ENCODE peak calls at places on chromosome 22, in five cellular contexts. L is cardiac fibroblast, B is BJ, X is fibroblast of pulmonary artery, G is psoas muscle. Q is an unnamed sample.

GRCh38 chr22:34105461-34106062 is 185.3 kb upstream of the LARGE1 start:
- DNase-seq in G (peak), X (no peak), L (peak), B (no peak), Q (no peak)

GRCh38 chr22:24089951-24090350 is 78.8 kb downstream of the CABIN1 start:
- DNase-seq in X (no peak), L (no peak), B (no peak), G (no peak), Q (no peak)

GRCh38 chr22:23832226-23833016 is 6.4 kb downstream of the DERL3 start:
- DNase-seq in B (no peak), L (no peak), X (no peak), G (peak), Q (no peak)

GRCh38 chr22:31346733-31347250 is 646 bp upstream of the PATZ1 start:
- DNase-seq in L (peak), G (peak), B (no peak), X (peak), Q (no peak)

GRCh38 chr22:35506259-35506570 is 34.4 kb upstream of the RASD2 start:
- DNase-seq in G (no peak), B (no peak), X (no peak), L (no peak), Q (peak)

GRCh38 chr22:24134090-24134846 is 47.0 kb upstream of the SUSD2 start:
- DNase-seq in L (no peak), X (no peak), B (no peak), G (no peak), Q (no peak)

GRCh38 chr22:33051960-33052839 is 6.0 kb downstream of the SYN3 start:
- DNase-seq in B (no peak), X (peak), L (no peak), G (no peak), Q (no peak)

GRCh38 chr22:38849816-38850215 is 6.0 kb upstream of the NPTXR start:
- DNase-seq in B (no peak), L (no peak), X (no peak), G (no peak), Q (no peak)

GRCh38 chr22:27879923-27880322 is 39.1 kb downstream of the PITPNB start:
- DNase-seq in X (peak), B (no peak), L (peak), G (no peak), Q (no peak)

GRCh38 chr22:47013861-47014635 is 251.6 kb downstream of the TBC1D22A start:
- DNase-seq in L (no peak), G (no peak), B (no peak), X (no peak), Q (no peak)

GRCh38 chr22:34950480-34950879 is 115.5 kb upstream of the ISX start:
- DNase-seq in G (no peak), L (no peak), B (no peak), X (no peak), Q (no peak)

GRCh38 chr22:37569009-37569920 is 9.0 kb downstream of the CDC42EP1 start:
- DNase-seq in X (no peak), G (peak), L (no peak), B (no peak), Q (no peak)

GRCh38 chr22:24054356-24054755 is 43.3 kb downstream of the CABIN1 start:
- DNase-seq in X (no peak), G (no peak), B (no peak), L (no peak), Q (no peak)

GRCh38 chr22:31595271-31595670 is 66.7 kb downstream of the PISD start:
- DNase-seq in G (no peak), L (no peak), B (no peak), X (no peak), Q (no peak)

GRCh38 chr22:19289475-19290161 is 1.9 kb downstream of the CLTCL1 start:
- DNase-seq in G (no peak), X (peak), B (no peak), L (peak), Q (no peak)

GRCh38 chr22:46769706-46770105 is 7.3 kb downstream of the TBC1D22A start:
- DNase-seq in X (no peak), G (no peak), B (no peak), L (no peak), Q (no peak)

GRCh38 chr22:30705710-30706651 is 11.3 kb downstream of the OSBP2 start:
- DNase-seq in X (no peak), B (peak), L (peak), G (no peak), Q (peak)

GRCh38 chr22:37739000-37739399 is 42.2 kb downstream of the TRIOBP start:
- DNase-seq in L (peak), B (no peak), X (peak), G (peak), Q (no peak)

GRCh38 chr22:47372596-47373385 is 610.3 kb downstream of the TBC1D22A start:
- DNase-seq in B (no peak), L (no peak), G (no peak), X (no peak), Q (no peak)

GRCh38 chr22:32619614-32620426 is 145.2 kb downstream of the FBXO7 start:
- DNase-seq in B (no peak), X (peak), L (peak), G (peak), Q (no peak)

GRCh38 chr22:22813126-22814075 is 74.2 kb upstream of the IGLL5 start:
- DNase-seq in B (no peak), L (no peak), G (no peak), X (no peak), Q (no peak)

GRCh38 chr22:46461566-46462180 is 75.7 kb downstream of the CELSR1 start:
- DNase-seq in L (no peak), B (no peak), G (no peak), X (no peak), Q (no peak)

GRCh38 chr22:27918351-27919221 is 470 bp downstream of the PITPNB start:
- DNase-seq in G (peak), X (peak), L (peak), B (no peak), Q (no peak)

GRCh38 chr22:25722223-25723015 is 19.6 kb upstream of the MYO18B start:
- DNase-seq in X (no peak), B (no peak), G (no peak), L (no peak), Q (no peak)

GRCh38 chr22:23220485-23221350 is 40.4 kb downstream of the BCR start:
- DNase-seq in G (no peak), X (peak), L (peak), B (no peak), Q (no peak)

GRCh38 chr22:45199723-45200122 is 36.0 kb downstream of the NUP50 start:
- DNase-seq in X (no peak), G (peak), L (no peak), B (no peak), Q (no peak)

GRCh38 chr22:47204002-47204979 is 441.8 kb downstream of the TBC1D22A start:
- DNase-seq in B (no peak), X (no peak), G (peak), L (peak), Q (no peak)

GRCh38 chr22:26713823-26714449 is 56.5 kb downstream of the MIAT start:
- DNase-seq in L (peak), X (peak), G (no peak), B (no peak), Q (no peak)

GRCh38 chr22:47012589-47013365 is 250.3 kb downstream of the TBC1D22A start:
- DNase-seq in L (peak), X (no peak), G (no peak), B (peak), Q (no peak)

GRCh38 chr22:39309364-39309861 is 10.0 kb downstream of the RPL3 start:
- DNase-seq in B (no peak), G (no peak), L (no peak), X (no peak), Q (no peak)

GRCh38 chr22:30287626-30288413 is 1.5 kb downstream of the CASTOR1 start:
- DNase-seq in B (peak), G (peak), L (peak), X (peak), Q (no peak)

GRCh38 chr22:39173787-39174497 is 21.5 kb upstream of the CBX7 start:
- DNase-seq in B (no peak), L (no peak), X (no peak), G (no peak), Q (no peak)

GRCh38 chr22:21041937-21042336 is 3.8 kb upstream of the LRRC74B start:
- DNase-seq in X (peak), L (peak), B (no peak), G (peak), Q (no peak)

GRCh38 chr22:18968011-18968749 is 32.1 kb upstream of the PRODH start:
- DNase-seq in G (peak), X (peak), L (peak), B (no peak), Q (no peak)

GRCh38 chr22:19942886-19943664 is 1.5 kb upstream of the TXNRD2 start:
- DNase-seq in B (peak), G (no peak), L (peak), X (peak), Q (peak)

GRCh38 chr22:26845016-26845728 is 187.8 kb downstream of the MIAT start:
- DNase-seq in X (peak), L (peak), B (no peak), G (no peak), Q (no peak)

GRCh38 chr22:33108037-33108436 is 49.9 kb upstream of the SYN3 start:
- DNase-seq in B (no peak), X (no peak), L (no peak), G (no peak), Q (no peak)

GRCh38 chr22:42866100-42866499 is 9.0 kb upstream of the ARFGAP3 start:
- DNase-seq in L (no peak), G (no peak), B (no peak), X (no peak), Q (no peak)
- H3K4me3 ChIP-seq in L (no peak), G (no peak), B (no peak), X (no peak), Q (no peak)

GRCh38 chr22:43289976-43290663 is 53.1 kb downstream of the SCUBE1 start:
- DNase-seq in X (peak), G (peak), L (peak), B (no peak), Q (no peak)
- TF ChIP-seq CTCF in X (no peak), G (no peak), L (no peak), B (no peak), Q (no peak)

DNA sequence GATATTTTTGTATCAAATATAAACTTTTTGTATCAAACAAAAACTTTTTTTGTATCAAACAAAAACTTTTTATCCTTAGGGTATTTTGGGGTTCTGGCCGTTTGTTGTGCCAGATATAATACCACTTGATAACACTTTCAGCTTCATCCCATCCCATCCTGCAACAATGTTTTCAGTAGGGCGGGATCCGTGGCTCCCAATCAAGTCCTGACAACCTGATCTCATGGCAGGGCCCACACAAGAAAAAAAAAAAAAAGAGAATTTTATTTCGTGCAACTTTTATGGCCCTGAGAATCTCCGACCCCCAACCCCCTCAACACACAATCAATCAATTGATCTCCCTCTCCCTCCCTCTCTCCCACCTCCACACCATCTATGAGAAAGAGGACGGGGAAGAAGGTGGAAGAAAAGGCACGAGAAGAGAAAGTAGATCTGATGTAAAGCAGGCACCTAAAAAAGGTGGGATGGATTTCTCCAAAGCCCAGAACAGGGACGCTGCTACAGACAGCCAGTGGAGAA is 4749.6 kb upstream of the OR11H1 start:
- DNase-seq in L (no peak), X (no peak), B (no peak), G (no peak), Q (no peak)
- H3K4me3 ChIP-seq in L (no peak), X (no peak), B (no peak), G (no peak), Q (no peak)

GRCh38 chr22:41672780-41673509 is 15.7 kb downstream of the SNU13 start:
- DNase-seq in B (no peak), X (no peak), L (peak), G (no peak), Q (no peak)
- TF ChIP-seq CTCF in B (peak), X (peak), L (peak), G (no peak), Q (peak)

DNA sequence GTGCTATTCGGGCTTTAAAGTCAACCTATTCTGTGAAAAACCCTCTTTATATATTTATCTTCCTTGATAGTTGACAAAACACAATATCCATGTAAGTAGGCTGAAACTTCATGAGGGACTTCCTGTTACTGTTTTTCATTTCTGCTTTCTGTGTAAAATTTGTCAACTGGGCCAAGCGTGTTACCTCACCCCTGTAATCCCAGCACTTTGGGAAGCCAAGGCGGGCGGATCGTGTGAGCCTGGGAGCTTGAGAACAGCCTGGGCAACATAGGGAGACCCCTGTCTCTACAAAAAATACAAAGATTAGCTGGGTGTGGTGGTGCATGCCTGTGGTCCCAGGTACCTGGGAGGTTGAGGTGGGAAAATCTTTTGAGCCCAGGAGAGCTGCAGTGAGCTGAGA is 66.5 kb upstream of the SLC25A18 start:
- DNase-seq in B (no peak), G (no peak), X (no peak), L (no peak), Q (no peak)
- H3K4me3 ChIP-seq in B (no peak), G (no peak), X (no peak), L (no peak), Q (no peak)

GRCh38 chr22:44067033-44067432 is 42.9 kb downstream of the PARVB start:
- DNase-seq in L (no peak), X (no peak), G (no peak), B (no peak), Q (no peak)
- TF ChIP-seq CTCF in L (no peak), X (no peak), G (no peak), B (no peak), Q (no peak)

GRCh38 chr22:36507518-36508010 is 724 bp upstream of the FOXRED2 start:
- DNase-seq in G (no peak), X (no peak), B (no peak), L (no peak), Q (no peak)
- H3K4me3 ChIP-seq in G (peak), X (no peak), B (no peak), L (peak), Q (no peak)

DNA sequence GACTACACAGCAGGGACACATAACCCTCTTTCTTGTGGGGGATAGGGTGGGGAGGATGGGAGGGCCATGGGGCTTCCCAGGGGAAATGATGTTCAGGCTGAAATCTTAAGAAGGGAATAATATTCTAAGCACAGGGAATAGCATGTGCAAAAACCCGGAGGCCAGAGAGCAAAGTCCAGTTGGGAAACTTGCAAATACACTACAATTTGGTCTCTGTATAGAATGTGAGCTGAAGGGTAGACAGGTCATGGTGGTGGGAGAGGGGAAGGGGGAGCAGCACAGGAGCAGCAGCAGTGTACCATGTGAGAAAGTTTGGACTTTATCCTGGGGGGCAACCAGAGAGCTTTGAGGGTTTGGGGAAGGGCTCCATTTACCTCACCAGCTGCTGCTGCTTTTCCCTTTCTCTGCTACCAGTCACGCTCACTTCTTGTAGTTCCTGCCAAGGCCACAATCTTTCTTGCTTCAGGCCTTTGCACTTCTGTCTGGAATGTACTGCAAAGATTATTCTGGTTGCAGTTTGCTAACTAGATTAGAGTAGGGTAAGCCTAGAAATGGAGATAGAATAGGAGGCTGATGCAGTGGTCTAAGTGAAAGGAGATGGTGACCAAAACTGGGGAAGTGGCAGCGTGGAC is 43.0 kb downstream of the KREMEN1 start:
- DNase-seq in G (no peak), B (no peak), X (no peak), L (peak), Q (no peak)
- TF ChIP-seq CTCF in G (no peak), B (peak), X (no peak), L (no peak), Q (no peak)

DNA sequence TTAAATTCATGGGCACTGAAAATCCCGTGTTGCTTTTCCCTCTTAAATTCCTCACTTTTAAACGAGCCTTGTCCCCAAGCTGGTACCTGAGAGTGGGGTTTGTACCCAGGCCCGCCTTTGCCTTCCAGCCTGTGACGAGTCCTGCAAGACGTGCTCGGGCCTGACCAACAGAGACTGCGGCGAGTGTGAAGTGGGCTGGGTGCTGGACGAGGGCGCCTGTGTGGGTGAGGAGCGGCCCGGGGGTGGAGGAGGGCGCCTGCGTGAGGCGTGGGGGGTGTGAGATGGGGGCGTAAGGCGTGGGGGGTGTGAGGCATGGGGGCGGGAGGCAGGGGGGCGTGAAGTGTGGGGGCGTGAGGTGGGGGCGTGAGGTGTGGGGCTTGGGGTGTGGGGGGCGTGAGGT is 4.0 kb downstream of the CRELD2 start:
- DNase-seq in L (no peak), X (no peak), B (no peak), G (no peak), Q (no peak)
- H3K4me3 ChIP-seq in L (no peak), X (no peak), B (no peak), G (no peak), Q (no peak)

Q was measured in HFF-Myc.